ENCODE peak calls at places on chromosomes 12 and 14, in five cellular contexts. A is hepatocyte, C is Panc1, W is pancreas, K is upper lobe of right lung. Y is an unnamed sample. For H3K36me3, the result is how much of the 10 kb centered on the place peaks cover.

GRCh38 chr12:43011383-43011926 is 421.9 kb upstream of the PRICKLE1 start:
- DNase-seq in A (no peak), C (no peak), W (no peak), K (no peak), Y (no peak)

GRCh38 chr12:11568762-11569478 is 80.6 kb upstream of the ETV6 start:
- DNase-seq in A (no peak), C (no peak), W (no peak), K (no peak), Y (no peak)

GRCh38 chr12:75938189-75938588 is 93.4 kb downstream of the PHLDA1 start:
- DNase-seq in A (no peak), C (no peak), W (no peak), K (no peak), Y (no peak)

GRCh38 chr12:109894939-109895338 is 5.1 kb upstream of the TCHP start:
- DNase-seq in A (no peak), C (no peak), W (no peak), K (no peak), Y (no peak)

GRCh38 chr14:93231129-93231979 is 24.3 kb downstream of the UBR7 start:
- DNase-seq in A (no peak), C (no peak), W (no peak), K (peak), Y (peak)

GRCh38 chr12:42698213-42698612 is 108.7 kb upstream of the PRICKLE1 start:
- DNase-seq in A (peak), C (no peak), W (no peak), K (no peak), Y (no peak)

GRCh38 chr14:86321151-86321550 is 791.2 kb downstream of the FLRT2 start:
- DNase-seq in A (no peak), C (no peak), W (no peak), K (no peak), Y (no peak)

GRCh38 chr12:97924122-97924521 is 461.5 kb downstream of the RMST start:
- DNase-seq in A (no peak), C (no peak), W (no peak), K (no peak), Y (no peak)

GRCh38 chr14:63308723-63309317 is 9.9 kb downstream of the GPHB5 start:
- DNase-seq in A (peak), C (no peak), W (no peak), K (no peak), Y (no peak)

GRCh38 chr12:105920161-105920684 is 218.5 kb downstream of the NUAK1 start:
- DNase-seq in A (peak), C (no peak), W (no peak), K (no peak), Y (peak)

GRCh38 chr12:9710584-9711375 is 22.1 kb downstream of the CLECL1 start:
- DNase-seq in A (no peak), C (no peak), W (no peak), K (no peak), Y (no peak)

GRCh38 chr14:81533536-81534343 is at the start of gene SEL1L:
- DNase-seq in A (peak), C (peak), W (peak), K (peak), Y (peak)

GRCh38 chr14:59134307-59134706 is 54.2 kb upstream of the DAAM1 start:
- DNase-seq in A (no peak), C (no peak), W (no peak), K (no peak), Y (no peak)

GRCh38 chr12:66061557-66062279 is 68.8 kb downstream of the LLPH start:
- DNase-seq in A (no peak), C (no peak), W (no peak), K (no peak), Y (no peak)

GRCh38 chr14:68780358-68781160 is 12.3 kb downstream of the ZFP36L1 start:
- DNase-seq in A (peak), C (no peak), W (peak), K (peak), Y (peak)

GRCh38 chr12:95385646-95386045 is 88.3 kb upstream of the METAP2 start:
- DNase-seq in A (no peak), C (no peak), W (no peak), K (no peak), Y (no peak)

GRCh38 chr14:92937229-92937937 is 14.4 kb downstream of the CHGA start:
- DNase-seq in A (no peak), C (no peak), W (no peak), K (no peak), Y (no peak)

GRCh38 chr12:28383368-28383767 is 193.1 kb downstream of the CCDC91 start:
- DNase-seq in A (no peak), C (no peak), W (no peak), K (no peak), Y (no peak)

GRCh38 chr12:109130755-109131521 is 14.6 kb downstream of the ACACB start:
- DNase-seq in A (no peak), C (no peak), W (peak), K (no peak), Y (peak)

GRCh38 chr12:16350682-16351081 is 3.2 kb downstream of the MGST1 start:
- DNase-seq in A (peak), C (no peak), W (peak), K (peak), Y (peak)

GRCh38 chr12:4812621-4813327 is 92.6 kb downstream of the GALNT8 start:
- DNase-seq in A (no peak), C (no peak), W (no peak), K (no peak), Y (no peak)

GRCh38 chr12:81626406-81626805 is 132.7 kb downstream of the PPFIA2 start:
- DNase-seq in A (no peak), C (no peak), W (no peak), K (no peak), Y (no peak)

GRCh38 chr12:93763746-93764147 is 86.6 kb downstream of the CRADD start:
- DNase-seq in A (no peak), C (no peak), W (no peak), K (no peak), Y (no peak)

GRCh38 chr14:23285530-23286019 is 357 bp downstream of the HOMEZ start:
- DNase-seq in A (no peak), C (no peak), W (no peak), K (peak), Y (no peak)

GRCh38 chr14:26204362-26204953 is 393.4 kb downstream of the NOVA1 start:
- DNase-seq in A (peak), C (no peak), W (no peak), K (no peak), Y (no peak)

GRCh38 chr12:48009471-48009870 is 5.2 kb upstream of the COL2A1 start:
- DNase-seq in A (no peak), C (no peak), W (no peak), K (no peak), Y (no peak)

GRCh38 chr14:50353126-50353525 is 41.0 kb downstream of the DMAC2L start:
- DNase-seq in A (no peak), C (no peak), W (no peak), K (no peak), Y (no peak)

GRCh38 chr12:44459569-44459968 is 416.5 kb downstream of the NELL2 start:
- DNase-seq in A (no peak), C (no peak), W (no peak), K (no peak), Y (no peak)

GRCh38 chr12:69321356-69321755 is 26.8 kb upstream of the LYZ start:
- DNase-seq in A (no peak), C (no peak), W (no peak), K (no peak), Y (no peak)

GRCh38 chr12:108449478-108449877 is 65.6 kb upstream of the FICD start:
- DNase-seq in A (no peak), C (no peak), W (no peak), K (no peak), Y (no peak)

GRCh38 chr12:116880817-116881324 is 370 bp downstream of the HRK start:
- DNase-seq in A (peak), C (no peak), W (peak), K (peak), Y (peak)

GRCh38 chr12:40225337-40225983 is 663 bp downstream of the LRRK2 start:
- DNase-seq in A (no peak), C (no peak), W (no peak), K (no peak), Y (no peak)
- H3K4me3 ChIP-seq in A (peak), C (peak), W (peak), K (peak), Y (peak)

GRCh38 chr12:71125515-71125914 is 32.3 kb downstream of the TSPAN8 start:
- DNase-seq in A (no peak), C (no peak), W (no peak), K (no peak), Y (no peak)
- TF ChIP-seq CTCF in A (no peak), C (no peak), W (no peak), K (no peak), Y (no peak)

GRCh38 chr12:3244219-3244750 is 167.1 kb downstream of the TSPAN9 start:
- DNase-seq in A (no peak), C (no peak), W (no peak), K (no peak), Y (no peak)
- H3K36me3 ChIP-seq in A (under half), C (under half), W (under half), K (under half), Y (under half)

DNA sequence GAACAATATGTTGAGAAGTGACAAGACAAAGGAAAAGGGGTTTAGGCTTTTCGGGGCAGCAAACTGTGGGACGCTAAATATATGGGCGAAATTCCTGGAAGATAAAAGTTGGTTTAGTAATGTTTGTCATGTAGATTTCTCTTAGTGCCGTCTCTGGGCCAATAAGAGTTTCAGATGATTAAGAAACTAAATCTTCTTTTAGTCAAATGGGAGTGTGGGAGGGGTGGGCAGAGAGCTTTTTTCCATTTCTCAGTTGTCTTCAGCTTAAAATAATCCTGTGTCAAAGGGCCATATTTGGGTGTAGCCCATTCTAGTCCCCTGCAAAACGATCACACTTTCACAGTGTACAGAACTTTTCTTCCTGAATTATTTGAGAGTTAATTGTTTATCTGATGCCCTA is 41.6 kb upstream of the FUT8 start:
- DNase-seq in A (no peak), C (no peak), W (no peak), K (no peak), Y (no peak)
- H3K4me3 ChIP-seq in A (no peak), C (no peak), W (no peak), K (no peak), Y (no peak)

GRCh38 chr14:99659333-99659741 is 14.4 kb downstream of the HHIPL1 start:
- DNase-seq in A (no peak), C (no peak), W (no peak), K (no peak), Y (no peak)
- TF ChIP-seq CTCF in A (no peak), C (no peak), W (no peak), K (peak), Y (no peak)

GRCh38 chr14:104992501-104992900 is 6.9 kb downstream of the CLBA1 start:
- DNase-seq in A (no peak), C (no peak), W (no peak), K (no peak), Y (no peak)
- H3K36me3 ChIP-seq in A (under half), C (under half), W (under half), K (under half), Y (under half)

DNA sequence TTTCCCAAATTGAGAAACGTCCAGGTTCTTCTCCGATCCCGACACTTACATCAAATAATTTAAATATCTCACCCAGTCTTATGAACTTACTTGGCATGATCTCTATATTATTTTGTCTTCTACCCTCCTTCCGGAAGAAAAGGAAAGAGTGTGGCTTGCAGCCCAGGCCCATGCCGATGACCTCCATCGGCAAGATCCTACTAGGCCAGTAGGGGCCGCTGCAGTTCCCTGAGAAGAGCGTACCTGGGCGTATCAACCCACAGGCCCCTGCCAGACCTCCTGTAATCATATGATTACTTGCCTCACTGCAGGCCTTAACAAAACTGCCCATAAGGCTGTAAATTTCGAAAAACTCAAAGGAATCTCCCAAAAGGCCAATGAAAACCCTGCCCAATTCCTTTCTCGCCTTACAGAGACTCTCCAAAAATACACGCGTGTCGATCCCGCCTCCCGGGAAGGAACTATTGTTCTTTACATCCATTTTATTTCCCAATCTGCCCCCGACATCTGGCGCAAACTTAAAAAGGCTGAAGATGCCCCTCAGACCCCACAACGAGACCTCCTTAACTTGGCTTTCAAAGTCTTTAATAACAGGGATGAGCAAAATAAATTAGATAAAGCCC is 69.6 kb downstream of the MOK start:
- DNase-seq in A (peak), C (peak), W (peak), K (peak), Y (peak)
- H3K4me3 ChIP-seq in A (no peak), C (no peak), W (no peak), K (no peak), Y (peak)

GRCh38 chr14:102592969-102593840 is 756 bp downstream of the RCOR1 start:
- DNase-seq in A (peak), C (no peak), W (peak), K (peak), Y (peak)
- TF ChIP-seq CTCF in A (peak), C (peak), W (peak), K (peak), Y (peak)